ENCODE peak calls at places on chromosomes 6 and 20, in nine cellular contexts. R, B, J, S, P, A, H, M and O are unnamed samples. For H3K4me1, the result is how much of the 10 kb centered on the place peaks cover.

GRCh38 chr6:96610019-96610418 is 47.1 kb downstream of the FHL5 start:
- DNase-seq in P (no peak), H (no peak), A (no peak), J (peak), B (no peak), R (no peak), M (no peak), S (no peak), O (no peak)

GRCh38 chr6:168157272-168158007 is 78.4 kb upstream of the FRMD1 start:
- DNase-seq in S (no peak), A (peak), H (no peak), J (no peak), M (peak), B (no peak), R (peak), P (peak), O (no peak)

GRCh38 chr20:46286380-46286779 is 21.9 kb downstream of the CDH22 start:
- DNase-seq in R (no peak), B (peak), P (no peak), S (no peak), J (no peak), H (no peak), A (no peak), M (no peak), O (no peak)

GRCh38 chr6:16267428-16268263 is 29.3 kb downstream of the GMPR start:
- DNase-seq in B (no peak), J (peak), R (no peak), S (no peak), A (no peak), H (no peak), P (no peak), M (no peak), O (no peak)

GRCh38 chr6:167580512-167580911 is 246.2 kb upstream of the AFDN start:
- DNase-seq in P (no peak), B (no peak), H (peak), M (no peak), A (no peak), S (no peak), R (no peak), J (no peak), O (no peak)

GRCh38 chr6:12751694-12752304 is 35.2 kb downstream of the PHACTR1 start:
- DNase-seq in M (peak), J (peak), H (no peak), R (peak), P (no peak), S (peak), A (no peak), B (no peak), O (peak)

GRCh38 chr20:50245561-50246366 is 55.1 kb downstream of the CEBPB start:
- DNase-seq in S (no peak), J (no peak), P (no peak), H (no peak), B (no peak), R (no peak), A (no peak), M (peak), O (no peak)

GRCh38 chr20:64080013-64080812 is at the start of gene OPRL1:
- DNase-seq in P (no peak), M (peak), H (peak), R (no peak), S (no peak), A (no peak), J (no peak), B (peak), O (no peak)

GRCh38 chr20:61510778-61511330 is 258.8 kb downstream of the CDH4 start:
- DNase-seq in A (no peak), S (no peak), M (no peak), P (no peak), B (no peak), H (no peak), R (no peak), J (no peak), O (no peak)

GRCh38 chr6:52420668-52421358 is 671 bp downstream of the EFHC1 start:
- DNase-seq in R (no peak), B (peak), H (peak), P (no peak), M (peak), S (no peak), A (no peak), J (no peak), O (no peak)

GRCh38 chr6:168865-169455 is 123.3 kb upstream of the DUSP22 start:
- DNase-seq in H (no peak), A (no peak), R (peak), M (peak), P (peak), J (peak), B (no peak), S (no peak), O (no peak)

GRCh38 chr6:5898563-5898962 is 108.2 kb downstream of the NRN1 start:
- DNase-seq in B (no peak), M (no peak), S (no peak), R (no peak), H (no peak), J (peak), A (no peak), P (no peak), O (no peak)

GRCh38 chr6:8633762-8634161 is 198.4 kb upstream of the SLC35B3 start:
- DNase-seq in A (no peak), M (no peak), H (no peak), J (no peak), B (no peak), R (no peak), S (no peak), P (no peak), O (no peak)

GRCh38 chr20:39651645-39652340 is 689.6 kb downstream of the DHX35 start:
- DNase-seq in B (no peak), S (no peak), H (no peak), J (no peak), A (no peak), R (no peak), P (no peak), M (no peak), O (no peak)

GRCh38 chr20:51451484-51451883 is 91.0 kb downstream of the NFATC2 start:
- DNase-seq in B (no peak), J (no peak), S (no peak), M (no peak), A (no peak), R (no peak), P (no peak), H (no peak), O (no peak)

GRCh38 chr6:4281341-4282293 is 146.2 kb upstream of the ECI2 start:
- DNase-seq in A (peak), R (no peak), P (no peak), M (peak), H (peak), J (no peak), S (peak), B (peak), O (peak)

GRCh38 chr6:30880563-30881252 is 3.6 kb upstream of the DDR1 start:
- DNase-seq in A (no peak), M (no peak), P (no peak), B (no peak), S (no peak), J (no peak), R (no peak), H (no peak), O (no peak)

GRCh38 chr6:84671188-84671587 is 93.2 kb downstream of the TBX18 start:
- DNase-seq in B (no peak), M (no peak), P (no peak), S (no peak), H (no peak), J (no peak), A (no peak), R (no peak), O (no peak)

GRCh38 chr6:136784271-136784664 is 8.0 kb downstream of the MAP3K5 start:
- DNase-seq in P (no peak), M (no peak), H (no peak), J (no peak), R (no peak), A (no peak), S (no peak), B (no peak), O (no peak)

GRCh38 chr6:136783021-136783420 is 9.3 kb downstream of the MAP3K5 start:
- DNase-seq in H (no peak), M (no peak), J (no peak), S (no peak), P (no peak), B (no peak), R (no peak), A (no peak), O (no peak)

GRCh38 chr6:136786708-136787107 is 5.6 kb downstream of the MAP3K5 start:
- DNase-seq in J (no peak), A (no peak), M (no peak), S (no peak), H (no peak), P (no peak), B (no peak), R (no peak), O (no peak)

GRCh38 chr6:136783495-136784270 is 8.6 kb downstream of the MAP3K5 start:
- DNase-seq in A (no peak), R (no peak), M (no peak), J (peak), S (no peak), P (no peak), H (peak), B (peak), O (peak)

GRCh38 chr6:136784910-136785746 is 7.1 kb downstream of the MAP3K5 start:
- DNase-seq in B (peak), H (peak), P (no peak), S (peak), A (no peak), J (peak), M (no peak), R (no peak), O (peak)
- H3K27ac ChIP-seq in B (peak), H (peak), P (peak), S (peak), A (no peak), J (no peak), M (peak), R (no peak), O (peak)

GRCh38 chr20:37353285-37353849 is 7.4 kb downstream of the SRC start:
- DNase-seq in P (no peak), S (no peak), R (no peak), J (no peak), M (no peak), B (peak), A (no peak), H (no peak), O (no peak)

GRCh38 chr20:37356961-37357371 is 11.0 kb downstream of the SRC start:
- DNase-seq in H (no peak), J (peak), B (peak), A (no peak), P (no peak), S (no peak), R (no peak), M (no peak), O (no peak)

GRCh38 chr20:37354210-37355195 is 8.6 kb downstream of the SRC start:
- DNase-seq in J (no peak), M (no peak), H (no peak), P (no peak), A (no peak), R (no peak), B (peak), S (peak), O (no peak)

GRCh38 chr20:37356387-37356786 is 10.4 kb downstream of the SRC start:
- DNase-seq in P (no peak), A (peak), B (peak), J (no peak), M (peak), S (no peak), R (no peak), H (peak), O (peak)

GRCh38 chr20:37355252-37356180 is 9.6 kb downstream of the SRC start:
- DNase-seq in P (no peak), M (no peak), A (no peak), J (peak), R (no peak), S (no peak), B (peak), H (no peak), O (no peak)
- H3K4me1 ChIP-seq in P (under half), M (under half), A (under half), J (half or more), R (half or more), S (under half), B (under half), H (half or more), O (under half)

GRCh38 chr20:34977365-34978091 is 21.9 kb downstream of the MYH7B start:
- DNase-seq in S (no peak), R (no peak), J (no peak), M (no peak), P (no peak), H (peak), A (no peak), B (peak), O (peak)
- H3K4me3 ChIP-seq in S (no peak), R (no peak), J (no peak), M (no peak), P (no peak), H (no peak), A (no peak), B (no peak), O (peak)

DNA sequence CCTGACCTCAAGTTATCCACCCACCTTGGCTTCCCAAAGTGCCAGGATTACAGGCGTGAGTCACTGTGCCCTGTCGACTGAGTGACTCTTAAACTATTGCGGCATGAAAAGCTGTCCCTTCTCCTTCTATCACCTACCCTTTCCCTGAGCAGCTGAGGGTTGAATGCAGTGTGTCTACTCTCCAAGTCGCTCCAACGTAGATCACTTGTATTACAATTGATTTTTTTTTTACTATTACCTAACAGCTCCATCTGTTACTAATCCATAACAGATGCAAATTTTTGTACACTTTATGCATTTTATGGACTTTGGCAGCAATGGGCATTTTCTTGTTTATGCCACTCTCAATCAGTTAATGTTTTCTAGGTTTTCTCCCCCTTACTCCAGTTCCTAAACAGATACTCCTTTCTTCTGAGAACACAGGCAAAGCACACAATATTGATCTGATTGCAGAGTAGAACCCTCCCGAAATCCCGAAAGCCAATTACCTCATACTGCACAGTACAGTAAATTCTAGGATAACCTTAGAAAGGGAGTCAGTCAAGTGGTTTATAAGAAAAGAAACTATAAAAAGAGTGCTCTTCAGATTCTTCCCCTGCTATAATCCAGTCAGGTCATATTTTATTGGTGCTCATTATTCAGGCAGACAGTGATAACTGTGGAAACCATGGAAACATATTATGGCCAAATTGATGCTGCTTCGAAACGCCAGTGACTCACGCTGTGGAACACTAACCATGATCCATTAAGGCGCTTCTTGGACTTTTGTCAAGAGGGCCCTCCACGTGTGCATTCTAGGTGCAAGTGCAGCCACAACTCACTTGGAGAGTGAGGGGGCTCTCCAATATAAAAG is 273.1 kb downstream of the ADGB start:
- DNase-seq in J (no peak), R (no peak), B (no peak), S (no peak), M (peak), P (no peak), H (no peak), A (no peak), O (no peak)
- H3K27ac ChIP-seq in J (no peak), R (no peak), B (no peak), S (peak), M (no peak), P (no peak), H (no peak), A (no peak), O (no peak)